ENCODE peak calls at places on chromosomes 6 and 20, in eight cellular contexts. I, A, L, V, D, Z, W and O are unnamed samples.

GRCh38 chr6:47093169-47093568 is 51.0 kb upstream of the ADGRF1 start:
- DNase-seq in I (no peak), A (no peak), L (no peak), V (no peak), D (no peak), Z (no peak), W (no peak), O (no peak)

GRCh38 chr6:108736832-108737231 is 111.4 kb upstream of the ARMC2 start:
- DNase-seq in I (no peak), A (peak; percentile 27), L (peak; percentile 92), V (no peak), D (peak; percentile 72), Z (peak; percentile 82), W (peak; percentile 78), O (no peak)

GRCh38 chr6:46688117-46688965 is 656 bp downstream of the TDRD6 start:
- DNase-seq in I (no peak), A (no peak), L (no peak), V (no peak), D (no peak), Z (peak; percentile 18), W (no peak), O (no peak)

GRCh38 chr20:38298768-38299288 is 5.1 kb upstream of the BPI start:
- DNase-seq in I (no peak), A (no peak), L (peak; percentile 31), V (no peak), D (no peak), Z (no peak), W (no peak), O (peak; percentile 69)

GRCh38 chr6:14784596-14785360 is 461.1 kb upstream of the JARID2 start:
- DNase-seq in I (peak; percentile 66), A (no peak), L (no peak), V (no peak), D (no peak), Z (peak; percentile 93), W (no peak), O (no peak)

GRCh38 chr6:166104107-166104506 is 63.5 kb downstream of the TBXT start:
- DNase-seq in I (no peak), A (no peak), L (no peak), V (no peak), D (no peak), Z (no peak), W (no peak), O (no peak)

GRCh38 chr6:16043171-16044142 is 85.4 kb upstream of the MYLIP start:
- DNase-seq in I (no peak), A (no peak), L (peak; percentile 57), V (no peak), D (no peak), Z (no peak), W (no peak), O (no peak)

GRCh38 chr6:15366879-15367278 is 121.0 kb downstream of the JARID2 start:
- DNase-seq in I (no peak), A (no peak), L (no peak), V (no peak), D (no peak), Z (no peak), W (no peak), O (no peak)

GRCh38 chr6:73614802-73615201 is 39.0 kb downstream of the SLC17A5 start:
- DNase-seq in I (no peak), A (no peak), L (no peak), V (no peak), D (no peak), Z (peak; percentile 14), W (no peak), O (no peak)

GRCh38 chr6:341914-342831 is 49.4 kb upstream of the IRF4 start:
- DNase-seq in I (no peak), A (no peak), L (no peak), V (no peak), D (no peak), Z (no peak), W (no peak), O (no peak)

GRCh38 chr6:33609444-33610034 is 11.6 kb upstream of the ITPR3 start:
- DNase-seq in I (no peak), A (no peak), L (no peak), V (no peak), D (no peak), Z (no peak), W (no peak), O (no peak)

GRCh38 chr6:56570434-56571359 is 72.0 kb downstream of the DST start:
- DNase-seq in I (no peak), A (peak; percentile 60), L (peak; percentile 52), V (no peak), D (no peak), Z (peak; percentile 51), W (no peak), O (no peak)

GRCh38 chr6:147603392-147604081 is 95.0 kb downstream of the SAMD5 start:
- DNase-seq in I (no peak), A (no peak), L (no peak), V (no peak), D (no peak), Z (no peak), W (no peak), O (peak; percentile 43)

GRCh38 chr20:53900380-53900999 is 169.9 kb downstream of the BCAS1 start:
- DNase-seq in I (no peak), A (no peak), L (peak; percentile 96), V (no peak), D (no peak), Z (no peak), W (no peak), O (no peak)

GRCh38 chr6:34697904-34698557 is 1.5 kb upstream of the ILRUN start:
- DNase-seq in I (no peak), A (no peak), L (no peak), V (no peak), D (no peak), Z (no peak), W (no peak), O (no peak)

GRCh38 chr6:88631830-88632229 is 331.6 kb downstream of the RNGTT start:
- DNase-seq in I (no peak), A (no peak), L (no peak), V (no peak), D (no peak), Z (no peak), W (no peak), O (no peak)

GRCh38 chr20:2145376-2145775 is 43.7 kb downstream of the STK35 start:
- DNase-seq in I (no peak), A (no peak), L (no peak), V (no peak), D (no peak), Z (no peak), W (no peak), O (no peak)

GRCh38 chr6:39792501-39793450 is 600 bp downstream of the DAAM2 start:
- DNase-seq in I (peak; percentile 50), A (no peak), L (peak; percentile 3), V (no peak), D (no peak), Z (peak; percentile 31), W (no peak), O (no peak)

GRCh38 chr6:39791850-39792500 is at the start of gene DAAM2:
- DNase-seq in I (peak; percentile 75), A (no peak), L (peak; percentile 22), V (no peak), D (no peak), Z (peak; percentile 66), W (no peak), O (peak; percentile 32)

GRCh38 chr6:39793528-39793927 is 1.4 kb downstream of the DAAM2 start:
- DNase-seq in I (no peak), A (no peak), L (no peak), V (no peak), D (no peak), Z (no peak), W (no peak), O (no peak)

GRCh38 chr6:39791311-39791710 is 865 bp upstream of the DAAM2 start:
- DNase-seq in I (no peak), A (peak; percentile 22), L (no peak), V (no peak), D (no peak), Z (peak; percentile 47), W (no peak), O (no peak)

DNA sequence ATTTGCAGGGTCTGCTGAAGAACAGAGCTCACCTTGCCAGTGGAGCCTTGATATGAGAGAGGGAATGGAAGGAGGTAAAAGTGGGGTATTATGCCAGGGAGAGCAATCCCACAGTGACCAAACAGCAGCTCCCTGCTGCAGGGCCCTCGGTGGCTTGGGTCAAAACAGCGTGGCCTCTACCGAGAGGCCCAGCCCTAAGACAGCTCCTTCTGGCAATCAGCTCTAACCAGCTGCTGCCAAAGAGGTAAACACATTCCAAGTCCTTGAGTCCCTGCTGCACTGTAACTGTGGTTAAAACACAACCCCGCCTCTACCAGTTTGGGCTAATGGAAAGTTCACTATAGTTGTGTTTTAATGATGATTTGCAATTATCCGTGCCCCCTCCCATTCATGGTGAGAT is 1.4 kb upstream of the DAAM2 start:
- DNase-seq in I (no peak), A (no peak), L (no peak), V (no peak), D (no peak), Z (no peak), W (no peak), O (no peak)
- TF ChIP-seq POLR2AphosphoS5 in I (no peak), A (no peak), L (no peak), V (no peak), D (no peak), Z (no peak), W (no peak), O (no peak)

GRCh38 chr6:105798057-105798456 is 288.1 kb upstream of the PRDM1 start:
- DNase-seq in I (no peak), A (no peak), L (no peak), V (no peak), D (no peak), Z (no peak), W (no peak), O (no peak)
- TF ChIP-seq POLR2AphosphoS5 in I (no peak), A (no peak), L (no peak), V (no peak), D (no peak), Z (no peak), W (no peak), O (peak; percentile 43)

DNA sequence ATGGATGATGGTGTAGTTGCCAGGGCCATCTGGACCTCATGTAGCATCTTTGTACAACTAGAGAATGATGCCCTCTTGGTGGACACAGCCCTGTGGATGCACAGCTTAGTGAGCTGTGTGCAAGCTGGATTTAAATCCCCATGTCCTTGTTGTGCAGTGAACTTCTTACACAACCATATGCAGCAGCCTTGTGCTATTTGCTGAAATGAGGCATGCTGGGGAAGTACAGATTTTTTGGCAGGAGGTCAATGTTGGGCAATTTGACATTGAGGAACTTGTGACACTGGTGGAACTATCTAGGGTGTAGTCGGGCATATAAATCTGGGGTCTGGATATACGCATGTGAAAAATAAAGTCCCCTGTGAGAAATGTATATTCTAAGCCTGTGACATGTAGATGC is 5.8 kb upstream of the CDC5L start:
- DNase-seq in I (no peak), A (peak; percentile 37), L (no peak), V (no peak), D (no peak), Z (no peak), W (no peak), O (no peak)
- TF ChIP-seq POLR2AphosphoS5 in I (no peak), A (no peak), L (no peak), V (no peak), D (no peak), Z (no peak), W (no peak), O (no peak)

DNA sequence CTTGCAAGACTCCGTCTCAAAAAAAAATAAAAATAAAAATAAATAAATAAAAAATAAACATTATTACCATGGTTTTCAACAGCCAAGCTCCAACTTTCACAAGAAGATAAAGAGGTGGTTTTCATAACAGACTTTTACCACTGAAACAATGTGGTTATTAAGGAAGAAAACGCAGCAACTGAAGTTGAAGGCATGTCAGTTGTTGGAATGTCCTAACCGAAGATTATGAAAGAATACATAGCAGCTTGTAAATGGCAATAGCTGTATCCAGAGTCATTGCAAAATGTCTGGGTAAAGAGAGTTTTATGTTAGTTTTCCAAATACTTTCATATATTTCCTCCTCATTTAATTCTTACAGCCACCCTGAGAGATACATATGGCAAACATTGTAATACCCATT is 161.6 kb upstream of the MARCKS start:
- DNase-seq in I (no peak), A (peak; percentile 24), L (no peak), V (no peak), D (no peak), Z (no peak), W (no peak), O (no peak)
- TF ChIP-seq POLR2AphosphoS5 in I (no peak), A (no peak), L (no peak), V (no peak), D (no peak), Z (no peak), W (no peak), O (no peak)